ENCODE peak calls at places on chromosomes 11 and 22, in four cellular contexts. M is fibroblast of the aortic adventitia, C is cardiac fibroblast, E is right atrium auricular region. U is an unnamed sample.

GRCh38 chr11:129331217-129331616 is 44.4 kb upstream of the BARX2 start:
- DNase-seq in M (peak), C (no peak), E (no peak), U (no peak)

GRCh38 chr11:130909650-130910049 is 6.6 kb downstream of the SNX19 start:
- DNase-seq in M (peak), C (peak), E (no peak), U (no peak)

GRCh38 chr22:46131151-46131587 is 19.2 kb upstream of the PPARA start:
- DNase-seq in M (no peak), C (no peak), E (no peak), U (no peak)

GRCh38 chr22:42649261-42650056 is at the start of gene CYB5R3:
- DNase-seq in M (peak), C (peak), E (peak), U (peak)

GRCh38 chr22:43879901-43880742 is 11.7 kb downstream of the PNPLA5 start:
- DNase-seq in M (no peak), C (no peak), E (no peak), U (no peak)

GRCh38 chr22:22730655-22731373 is 86.4 kb downstream of the GGTLC2 start:
- DNase-seq in M (no peak), C (no peak), E (no peak), U (no peak)

GRCh38 chr22:39349967-39350802 is at the start of gene SYNGR1:
- DNase-seq in M (no peak), C (no peak), E (no peak), U (peak)

GRCh38 chr22:49659924-49660315 is 167.8 kb downstream of the BRD1 start:
- DNase-seq in M (no peak), C (no peak), E (no peak), U (no peak)

GRCh38 chr11:119676461-119677020 is 52.5 kb downstream of the NECTIN1 start:
- DNase-seq in M (peak), C (peak), E (no peak), U (peak)

GRCh38 chr11:125110996-125111340 is 458 bp downstream of the TMEM218 start:
- DNase-seq in M (no peak), C (no peak), E (no peak), U (peak)

GRCh38 chr11:131065435-131066295 is 149.4 kb upstream of the SNX19 start:
- DNase-seq in M (no peak), C (no peak), E (no peak), U (no peak)

GRCh38 chr22:46357186-46357500 is 21.6 kb downstream of the TRMU start:
- DNase-seq in M (no peak), C (no peak), E (no peak), U (no peak)

GRCh38 chr11:91986218-91986617 is 238.4 kb upstream of the FAT3 start:
- DNase-seq in M (no peak), C (no peak), E (no peak), U (no peak)

GRCh38 chr22:37316875-37317371 is 34.6 kb downstream of the CYTH4 start:
- DNase-seq in M (peak), C (peak), E (peak), U (peak)

GRCh38 chr11:132844956-132845355 is 687.3 kb downstream of the OPCML start:
- DNase-seq in M (peak), C (peak), E (no peak), U (peak)

U was measured in AG08395.